ENCODE peak calls at places on chromosomes 11 and 22, in eight cellular contexts. R is stimulated activated CD4-positive, alpha-beta T cell treated with anti-CD3 and anti-CD28 coated beads, Interleukin-2, amount 100 ng/mL, for 24 hours; M is HTR-8/SVneo; W is HT1080; C is GM20000; O is activated gamma-delta T cell; U is substantia nigra; G is effector memory CD8-positive, alpha-beta T cell. A is an unnamed sample.

GRCh38 chr11:35483131-35483800 is 42.1 kb downstream of the PAMR1 start:
- DNase-seq in O (no peak), M (no peak), G (no peak), W (peak; percentile 13), U (no peak), C (no peak), R (no peak), A (no peak)

GRCh38 chr22:46801331-46801811 is 38.9 kb downstream of the TBC1D22A start:
- DNase-seq in M (no peak), U (no peak), C (no peak), R (no peak), G (no peak), O (no peak), W (no peak), A (no peak)

GRCh38 chr11:114340311-114341131 is 44.3 kb downstream of the NNMT start:
- DNase-seq in M (peak; percentile 57), C (peak; percentile 30), O (no peak), U (peak; percentile 11), G (peak; percentile 9), W (peak; percentile 66), R (peak; percentile 15), A (peak; percentile 71)

GRCh38 chr22:18110944-18111758 is 542 bp downstream of the TUBA8 start:
- DNase-seq in G (no peak), R (no peak), U (no peak), M (no peak), O (no peak), C (no peak), W (no peak), A (peak; percentile 51)

GRCh38 chr11:121767433-121767832 is 314.7 kb upstream of the SORL1-AS1 start:
- DNase-seq in U (no peak), G (no peak), O (no peak), W (no peak), M (no peak), C (peak; percentile 46), R (no peak), A (no peak)

GRCh38 chr22:37080438-37080837 is 28.9 kb downstream of the KCTD17 start:
- DNase-seq in U (no peak), O (no peak), W (no peak), R (no peak), G (no peak), C (no peak), M (no peak), A (no peak)

GRCh38 chr22:22856364-22856763 is 31.3 kb upstream of the IGLL5 start:
- DNase-seq in W (no peak), M (no peak), G (no peak), O (no peak), C (no peak), U (no peak), R (no peak), A (no peak)

GRCh38 chr11:117419136-117419914 is 91.7 kb downstream of the CEP164 start:
- DNase-seq in W (no peak), M (peak; percentile 23), U (no peak), R (no peak), C (no peak), O (no peak), G (no peak), A (no peak)

GRCh38 chr11:8477680-8478079 is 116.3 kb downstream of the STK33 start:
- DNase-seq in M (no peak), O (no peak), G (no peak), R (no peak), U (no peak), W (no peak), C (peak; percentile 26), A (no peak)

GRCh38 chr11:66932543-66932942 is 25.6 kb downstream of the PC start:
- DNase-seq in R (no peak), M (no peak), C (no peak), O (no peak), U (no peak), G (no peak), W (no peak), A (no peak)

GRCh38 chr22:21760640-21761039 is 25.0 kb upstream of the YPEL1 start:
- DNase-seq in G (no peak), O (no peak), W (peak; percentile 55), R (no peak), M (peak; percentile 21), C (no peak), U (no peak), A (no peak)

GRCh38 chr22:40922484-40923303 is 28.5 kb upstream of the RBX1 start:
- DNase-seq in U (no peak), W (peak; percentile 36), C (peak; percentile 52), O (no peak), R (no peak), G (peak; percentile 36), M (peak; percentile 53), A (peak; percentile 52)

GRCh38 chr11:36027731-36028130 is 83.9 kb downstream of the LDLRAD3 start:
- DNase-seq in O (no peak), U (no peak), M (no peak), G (no peak), R (no peak), C (no peak), W (no peak), A (no peak)

GRCh38 chr11:112082729-112083128 is 3.8 kb downstream of the TIMM8B start:
- DNase-seq in C (no peak), M (no peak), U (no peak), O (no peak), R (peak; percentile 26), W (peak; percentile 64), G (no peak), A (no peak)

GRCh38 chr11:15367695-15368094 is 253.0 kb downstream of the INSC start:
- DNase-seq in O (no peak), W (no peak), M (no peak), C (no peak), R (no peak), U (no peak), G (no peak), A (no peak)

GRCh38 chr11:28137832-28138231 is 29.6 kb downstream of the METTL15 start:
- DNase-seq in O (no peak), W (no peak), M (no peak), G (no peak), C (no peak), R (no peak), U (no peak), A (no peak)